ENCODE peak calls at places on chromosomes 2 and 18, in four cellular contexts. B is GM13976, N is nephron progenitor cell, U is A549. G is an unnamed sample.

GRCh38 chr2:238167761-238168160 is 9.0 kb downstream of the ERFE start:
- DNase-seq in B (peak), N (no peak), U (no peak), G (no peak)

GRCh38 chr2:157466764-157467163 is 22.9 kb upstream of the CYTIP start:
- DNase-seq in B (no peak), N (no peak), U (no peak), G (no peak)

GRCh38 chr2:2422621-2423020 is 91.5 kb upstream of the MYT1L start:
- DNase-seq in B (no peak), N (no peak), U (no peak), G (no peak)

GRCh38 chr2:197515277-197515797 is 529 bp upstream of the MOB4 start:
- DNase-seq in B (peak), N (peak), U (no peak), G (no peak)

GRCh38 chr18:62324355-62324828 is 718 bp upstream of the TNFRSF11A start:
- DNase-seq in B (no peak), N (no peak), U (no peak), G (no peak)

GRCh38 chr2:19362094-19362649 is 3.7 kb upstream of the OSR1 start:
- DNase-seq in B (peak), N (no peak), U (no peak), G (no peak)

GRCh38 chr2:231393149-231394131 is 2.1 kb upstream of the B3GNT7 start:
- DNase-seq in B (peak), N (no peak), U (no peak), G (no peak)

GRCh38 chr2:36737131-36737750 is 40.7 kb downstream of the VIT start:
- DNase-seq in B (no peak), N (no peak), U (no peak), G (no peak)

GRCh38 chr2:239357954-239358754 is 42.7 kb downstream of the HDAC4 start:
- DNase-seq in B (no peak), N (no peak), U (no peak), G (no peak)

GRCh38 chr2:225040862-225041209 is 1.4 kb downstream of the DOCK10 start:
- DNase-seq in B (peak), N (no peak), U (peak), G (no peak)

GRCh38 chr2:102667072-102667471 is 47.7 kb downstream of the SLC9A2 start:
- DNase-seq in B (peak), N (no peak), U (no peak), G (no peak)

GRCh38 chr2:66580343-66580954 is 145.5 kb downstream of the MEIS1 start:
- DNase-seq in B (no peak), N (no peak), U (no peak), G (no peak)

GRCh38 chr2:133525090-133525489 is 43.2 kb downstream of the NCKAP5 start:
- DNase-seq in B (no peak), N (no peak), U (no peak), G (no peak)

GRCh38 chr2:44742054-44742453 is 199.4 kb upstream of the SIX3 start:
- DNase-seq in B (no peak), N (no peak), U (no peak), G (no peak)

GRCh38 chr18:52348209-52348608 is 8.2 kb downstream of the DCC start:
- DNase-seq in B (no peak), N (no peak), U (no peak), G (no peak)

GRCh38 chr2:27324720-27325119 is 1.8 kb upstream of the MPV17 start:
- DNase-seq in B (no peak), N (no peak), U (no peak), G (no peak)

GRCh38 chr18:23994361-23994902 is 20.1 kb upstream of the TTC39C start:
- DNase-seq in B (no peak), N (no peak), U (no peak), G (no peak)

GRCh38 chr18:76452357-76452756 is 42.7 kb downstream of the ZNF516 start:
- DNase-seq in B (no peak), N (no peak), U (no peak), G (no peak)

GRCh38 chr18:58862851-58863538 is 1.7 kb upstream of the ZNF532 start:
- DNase-seq in B (peak), N (no peak), U (peak), G (peak)

GRCh38 chr2:38315707-38316333 is 61.3 kb downstream of the ATL2 start:
- DNase-seq in B (peak), N (peak), U (peak), G (peak)
- TF ChIP-seq CTCF in B (peak), N (peak), U (peak), G (peak)

GRCh38 chr2:111618953-111619902 is 264.8 kb downstream of the ANAPC1 start:
- DNase-seq in B (no peak), N (no peak), U (no peak), G (no peak)
- TF ChIP-seq CTCF in B (no peak), N (no peak), U (peak), G (no peak)

GRCh38 chr2:218290316-218291261 is 1.7 kb downstream of the TMBIM1 start:
- DNase-seq in B (peak), N (no peak), U (no peak), G (no peak)
- TF ChIP-seq CTCF in B (no peak), N (no peak), U (no peak), G (no peak)

DNA sequence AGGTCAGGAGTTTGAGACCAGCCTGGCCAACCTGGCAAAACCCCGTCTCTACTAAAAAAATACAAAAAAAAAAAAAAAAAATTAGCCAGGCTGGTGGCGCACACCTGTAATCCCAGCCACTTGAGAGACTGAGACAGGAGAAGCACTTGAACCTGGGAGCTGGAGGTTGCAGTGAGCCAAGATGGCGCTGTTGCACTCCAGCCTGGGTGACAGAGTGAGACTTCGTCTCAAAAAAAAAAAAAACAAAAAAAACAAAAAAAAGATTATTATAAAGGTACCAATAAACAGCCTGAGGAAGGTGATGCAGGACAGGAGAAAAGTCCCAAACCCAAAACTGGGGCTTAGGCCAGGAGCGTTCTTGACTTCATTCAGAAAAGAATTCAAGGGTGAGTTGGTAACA is 1596.4 kb upstream of the CELF4 start:
- DNase-seq in B (no peak), N (no peak), U (no peak), G (no peak)
- TF ChIP-seq CTCF in B (no peak), N (no peak), U (no peak), G (no peak)

GRCh38 chr2:103860016-103860415 is 993.9 kb upstream of the POU3F3 start:
- DNase-seq in B (no peak), N (no peak), U (no peak), G (no peak)

DNA sequence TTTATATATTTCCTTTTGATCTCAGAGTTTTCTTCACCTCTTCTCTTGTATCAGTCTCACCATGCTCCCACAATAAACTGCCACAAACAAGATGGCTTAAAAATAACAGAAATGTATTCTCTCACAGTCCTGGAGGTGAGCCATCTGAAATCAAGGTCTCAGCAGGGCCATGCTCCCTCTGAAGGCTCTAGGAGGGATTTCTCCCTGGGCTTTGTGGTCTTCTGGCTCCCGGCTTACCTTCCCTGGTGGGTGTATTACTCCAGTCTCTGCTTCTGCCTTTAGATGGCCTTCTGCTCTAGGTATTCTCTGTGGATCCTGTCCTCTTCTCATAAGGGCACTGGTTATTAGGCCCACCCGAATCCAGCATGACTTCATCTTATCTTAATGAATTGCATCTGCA is 994.7 kb upstream of the POU3F3 start:
- DNase-seq in B (no peak), N (no peak), U (no peak), G (no peak)
- TF ChIP-seq CTCF in B (no peak), N (no peak), U (no peak), G (no peak)

G was measured in neural crest cell.